ENCODE peak calls at places on chromosomes 11 and 22, in ten cellular contexts. B is heart right ventricle; A is AG04450; I is CD8-positive, alpha-beta T cell; G is RWPE2; T is HFFc6; Z is GM13977; Y is OCI-LY7; J is cardiac fibroblast; Q is A549. H is an unnamed sample.

GRCh38 chr11:119347940-119348339 is 1.4 kb upstream of the MFRP start:
- DNase-seq in B (no peak), A (no peak), I (no peak), G (no peak), T (no peak), Z (no peak), Y (no peak), J (no peak), Q (no peak), H (no peak)

GRCh38 chr22:47233316-47234243 is 471.1 kb downstream of the TBC1D22A start:
- DNase-seq in B (no peak), A (no peak), I (no peak), G (no peak), T (no peak), Z (no peak), Y (no peak), J (no peak), Q (no peak), H (no peak)

GRCh38 chr11:210803-211180 is 3.3 kb downstream of the RIC8A start:
- DNase-seq in B (no peak), A (no peak), I (no peak), G (no peak), T (no peak), Z (no peak), Y (no peak), J (no peak), Q (no peak), H (no peak)

GRCh38 chr11:63573881-63574855 is 11.0 kb upstream of the PLAAT2 start:
- DNase-seq in B (no peak), A (peak), I (no peak), G (no peak), T (peak), Z (no peak), Y (peak), J (peak), Q (no peak), H (peak)

GRCh38 chr11:82975882-82976281 is 74.3 kb downstream of the DDIAS start:
- DNase-seq in B (no peak), A (no peak), I (no peak), G (no peak), T (no peak), Z (no peak), Y (no peak), J (no peak), Q (no peak), H (no peak)

GRCh38 chr11:45280449-45280848 is 5.7 kb downstream of the SYT13 start:
- DNase-seq in B (no peak), A (no peak), I (no peak), G (no peak), T (no peak), Z (no peak), Y (no peak), J (no peak), Q (no peak), H (no peak)

GRCh38 chr11:6452219-6452618 is 11.4 kb upstream of the HPX start:
- DNase-seq in B (no peak), A (no peak), I (no peak), G (no peak), T (no peak), Z (no peak), Y (no peak), J (peak), Q (no peak), H (no peak)

GRCh38 chr11:75780888-75781287 is 12.3 kb downstream of the DGAT2 start:
- DNase-seq in B (no peak), A (no peak), I (no peak), G (no peak), T (no peak), Z (no peak), Y (no peak), J (no peak), Q (no peak), H (no peak)

GRCh38 chr11:16739326-16739875 is 954 bp downstream of the C11orf58 start:
- DNase-seq in B (no peak), A (no peak), I (no peak), G (no peak), T (no peak), Z (no peak), Y (peak), J (peak), Q (peak), H (peak)

GRCh38 chr11:102476812-102477211 is 24.2 kb upstream of the TMEM123 start:
- DNase-seq in B (peak), A (no peak), I (no peak), G (no peak), T (no peak), Z (no peak), Y (peak), J (peak), Q (no peak), H (peak)

GRCh38 chr11:8338138-8338537 is 74.5 kb upstream of the LMO1 start:
- DNase-seq in B (peak), A (no peak), I (no peak), G (no peak), T (peak), Z (peak), Y (peak), J (peak), Q (peak), H (peak)

GRCh38 chr11:73167555-73167954 is 25.4 kb upstream of the FCHSD2 start:
- DNase-seq in B (no peak), A (no peak), I (no peak), G (no peak), T (no peak), Z (no peak), Y (no peak), J (no peak), Q (no peak), H (no peak)

GRCh38 chr22:48444320-48445112 is 1383.2 kb downstream of the BRD1 start:
- DNase-seq in B (no peak), A (no peak), I (no peak), G (no peak), T (no peak), Z (no peak), Y (peak), J (no peak), Q (no peak), H (no peak)

GRCh38 chr22:41976961-41977566 is 7.8 kb downstream of the SEPTIN3 start:
- DNase-seq in B (no peak), A (no peak), I (no peak), G (no peak), T (no peak), Z (no peak), Y (no peak), J (no peak), Q (no peak), H (no peak)

GRCh38 chr11:83523676-83524075 is 237.5 kb upstream of the CCDC90B start:
- DNase-seq in B (no peak), A (no peak), I (no peak), G (no peak), T (no peak), Z (no peak), Y (no peak), J (no peak), Q (no peak), H (no peak)

GRCh38 chr22:29524440-29525191 is 28.9 kb downstream of the THOC5 start:
- DNase-seq in B (no peak), A (no peak), I (no peak), G (no peak), T (peak), Z (peak), Y (peak), J (peak), Q (peak), H (peak)

GRCh38 chr22:20021196-20022181 is 579 bp downstream of the TANGO2 start:
- DNase-seq in B (peak), A (no peak), I (no peak), G (peak), T (peak), Z (no peak), Y (peak), J (peak), Q (no peak), H (peak)

GRCh38 chr11:26522912-26523610 is 49.0 kb downstream of the MUC15 start:
- DNase-seq in B (no peak), A (no peak), I (no peak), G (no peak), T (peak), Z (no peak), Y (peak), J (peak), Q (no peak), H (peak)

GRCh38 chr22:40605676-40606250 is 30.8 kb downstream of the MRTFA start:
- DNase-seq in B (no peak), A (no peak), I (no peak), G (no peak), T (peak), Z (no peak), Y (no peak), J (no peak), Q (no peak), H (no peak)

GRCh38 chr11:125916683-125917337 is 12.5 kb downstream of the DDX25 start:
- DNase-seq in B (no peak), A (no peak), I (no peak), G (no peak), T (no peak), Z (no peak), Y (no peak), J (no peak), Q (no peak), H (no peak)

GRCh38 chr11:113532697-113533424 is 57.7 kb upstream of the DRD2 start:
- DNase-seq in B (peak), A (peak), I (peak), G (no peak), T (peak), Z (peak), Y (peak), J (peak), Q (peak), H (peak)

DNA sequence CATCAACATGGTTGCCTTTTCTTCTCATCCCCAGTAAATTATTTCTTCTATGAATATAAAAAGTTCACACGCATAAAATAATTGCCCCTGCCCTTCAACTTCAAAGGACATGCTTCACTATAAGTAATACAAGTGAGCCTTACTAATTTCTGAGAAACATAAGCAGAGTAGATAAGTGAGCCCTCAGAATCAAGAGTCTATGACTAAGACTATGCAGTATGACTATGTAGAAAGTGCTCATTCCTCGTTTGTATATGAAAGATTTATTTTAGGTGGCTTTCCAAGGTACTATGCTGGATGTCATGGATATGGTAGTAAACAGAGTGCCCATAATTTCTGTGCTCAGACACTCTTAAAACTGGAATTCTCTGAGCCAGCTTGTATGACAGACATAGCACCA is 189.9 kb downstream of the CADM1 start:
- DNase-seq in B (no peak), A (no peak), I (no peak), G (no peak), T (no peak), Z (no peak), Y (no peak), J (no peak), Q (no peak), H (no peak)
- TF ChIP-seq CTCF in B (no peak), A (no peak), I (no peak), G (no peak), T (no peak), Z (no peak), Y (no peak), J (no peak), Q (no peak), H (no peak)

GRCh38 chr22:37894939-37895670 is 11.0 kb upstream of the MICALL1 start:
- DNase-seq in B (no peak), A (no peak), I (no peak), G (no peak), T (no peak), Z (peak), Y (no peak), J (no peak), Q (no peak), H (no peak)

GRCh38 chr22:37897805-37898204 is 8.3 kb upstream of the MICALL1 start:
- DNase-seq in B (no peak), A (no peak), I (no peak), G (no peak), T (no peak), Z (no peak), Y (no peak), J (no peak), Q (no peak), H (no peak)

GRCh38 chr22:37896939-37897338 is 9.2 kb upstream of the MICALL1 start:
- DNase-seq in B (no peak), A (no peak), I (no peak), G (no peak), T (no peak), Z (no peak), Y (no peak), J (no peak), Q (no peak), H (no peak)

GRCh38 chr22:37896181-37896592 is 9.9 kb upstream of the MICALL1 start:
- DNase-seq in B (no peak), A (no peak), I (no peak), G (no peak), T (no peak), Z (peak), Y (peak), J (peak), Q (no peak), H (peak)

DNA sequence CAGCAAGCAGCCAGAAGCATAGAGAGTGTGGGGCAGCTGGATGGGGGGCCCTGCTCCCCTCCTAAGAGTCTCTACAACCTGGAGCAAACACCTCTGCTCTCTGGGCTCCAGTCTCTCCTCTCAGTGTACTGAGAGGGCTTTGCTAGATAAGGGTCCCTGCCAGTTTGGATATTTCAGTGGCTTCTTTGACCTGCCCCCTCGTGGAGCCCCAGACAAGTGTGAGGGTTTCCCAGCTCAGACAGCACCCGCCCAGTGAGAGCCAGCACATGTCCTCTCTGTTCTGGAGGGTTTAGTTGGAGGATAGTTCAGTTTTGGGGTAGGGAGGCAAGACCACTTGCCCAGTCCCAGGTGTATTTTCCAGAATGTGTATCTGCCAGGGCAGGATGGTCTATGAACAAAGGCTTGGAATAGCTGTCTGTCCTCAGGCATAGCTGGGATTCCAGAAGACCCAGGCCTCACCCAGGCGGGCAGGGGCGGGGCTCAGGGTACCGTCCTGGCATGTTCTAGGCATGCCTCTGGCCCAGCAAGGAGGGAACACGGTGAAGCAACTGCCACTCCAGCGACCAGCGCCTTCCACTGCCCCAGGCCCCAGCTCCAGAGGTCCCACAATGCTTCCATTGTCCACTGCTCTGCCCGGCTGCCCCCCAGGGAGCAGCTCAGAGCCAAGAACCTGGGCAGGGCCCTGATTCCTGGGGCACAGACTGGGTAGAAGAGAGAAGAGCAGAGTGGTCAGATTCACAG is 7.5 kb upstream of the MICALL1 start:
- DNase-seq in B (no peak), A (no peak), I (no peak), G (peak), T (no peak), Z (no peak), Y (no peak), J (peak), Q (no peak), H (peak)
- TF ChIP-seq CTCF in B (no peak), A (no peak), I (no peak), G (no peak), T (no peak), Z (no peak), Y (no peak), J (no peak), Q (no peak), H (no peak)

GRCh38 chr11:33742249-33742851 is 6.1 kb upstream of the CD59 start:
- DNase-seq in B (no peak), A (no peak), I (no peak), G (no peak), T (no peak), Z (no peak), Y (peak), J (peak), Q (no peak), H (peak)
- TF ChIP-seq CTCF in B (peak), A (peak), I (peak), G (peak), T (peak), Z (peak), Y (peak), J (peak), Q (peak), H (peak)

DNA sequence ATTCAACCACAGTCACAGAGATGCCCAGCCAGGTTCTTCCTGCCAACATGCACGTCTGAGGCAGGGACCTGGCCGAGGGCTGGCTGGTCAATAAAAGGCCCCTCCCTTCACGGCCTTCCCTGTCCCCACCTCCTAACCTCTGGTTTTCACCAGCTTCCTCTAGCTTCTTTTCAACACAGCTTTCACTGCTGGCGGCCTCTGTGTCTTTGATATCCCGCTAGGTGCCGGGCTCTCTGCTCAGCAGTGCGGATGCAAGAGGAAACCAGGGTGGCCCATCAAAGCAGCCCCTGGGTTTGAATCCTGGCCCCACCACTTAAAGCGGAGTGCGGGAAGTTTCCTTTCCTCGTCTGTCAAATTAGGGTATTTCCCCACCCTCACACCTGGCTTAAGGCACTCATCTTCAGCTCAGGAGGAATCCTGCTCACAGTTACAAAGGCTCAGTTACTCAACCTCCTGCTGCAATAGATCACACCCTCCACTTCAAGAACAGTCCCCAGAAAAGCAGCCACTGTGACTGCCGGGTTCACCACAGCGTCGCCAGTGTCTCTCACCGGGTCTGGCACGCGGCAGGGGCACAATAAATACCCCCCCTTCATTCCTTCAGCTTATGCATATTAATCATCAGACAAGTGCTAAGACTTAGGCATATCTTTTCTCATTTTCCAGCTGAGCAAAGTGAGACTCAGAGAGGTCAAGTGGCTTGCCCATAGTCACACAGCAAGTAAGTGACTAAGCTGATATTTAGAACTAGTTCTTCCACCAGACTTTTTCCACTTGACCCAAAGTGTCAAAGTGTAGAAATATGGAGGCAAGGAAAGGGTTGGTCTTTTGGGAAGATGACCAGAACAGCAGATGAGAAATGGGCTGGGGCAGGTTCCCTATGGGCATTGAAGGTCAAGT is 45.7 kb downstream of the TXN2 start:
- DNase-seq in B (no peak), A (no peak), I (peak), G (no peak), T (no peak), Z (peak), Y (no peak), J (no peak), Q (no peak), H (no peak)
- TF ChIP-seq CTCF in B (no peak), A (no peak), I (no peak), G (no peak), T (no peak), Z (no peak), Y (no peak), J (no peak), Q (no peak), H (no peak)

GRCh38 chr11:22472306-22472705 is 134.1 kb downstream of the SLC17A6 start:
- DNase-seq in B (no peak), A (no peak), I (no peak), G (no peak), T (no peak), Z (no peak), Y (no peak), J (no peak), Q (no peak), H (peak)
- TF ChIP-seq CTCF in B (no peak), A (peak), I (no peak), G (no peak), T (no peak), Z (no peak), Y (no peak), J (peak), Q (no peak), H (no peak)

DNA sequence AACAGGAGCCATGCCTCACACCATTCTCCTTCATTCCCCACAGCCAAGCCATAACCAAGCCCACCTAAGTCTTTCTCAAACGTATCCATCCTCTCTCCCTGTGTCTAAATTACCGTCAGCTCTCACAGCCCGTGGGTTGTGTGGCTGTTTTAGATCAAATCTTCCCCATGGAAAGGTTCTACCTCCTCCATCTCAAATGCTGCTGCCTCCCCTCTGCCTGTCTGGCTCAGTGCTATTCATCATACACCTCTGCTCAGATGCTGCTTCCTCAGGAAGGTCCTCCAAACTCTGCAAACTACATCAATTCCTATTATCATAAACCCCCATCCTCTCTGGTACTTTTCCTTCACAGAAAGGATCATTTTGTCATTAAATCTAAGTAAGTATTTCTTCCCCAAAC is 15.1 kb downstream of the NFRKB start:
- DNase-seq in B (no peak), A (no peak), I (no peak), G (no peak), T (no peak), Z (no peak), Y (no peak), J (no peak), Q (no peak), H (no peak)
- TF ChIP-seq CTCF in B (no peak), A (no peak), I (no peak), G (no peak), T (no peak), Z (no peak), Y (no peak), J (no peak), Q (no peak), H (no peak)

GRCh38 chr11:67482736-67483497 is at the start of gene AIP:
- DNase-seq in B (peak), A (peak), I (peak), G (peak), T (peak), Z (peak), Y (peak), J (peak), Q (peak), H (peak)
- TF ChIP-seq CTCF in B (no peak), A (peak), I (no peak), G (no peak), T (peak), Z (peak), Y (no peak), J (peak), Q (no peak), H (peak)

GRCh38 chr11:134592391-134592990 is 180.4 kb upstream of the B3GAT1 start:
- DNase-seq in B (no peak), A (no peak), I (no peak), G (no peak), T (no peak), Z (no peak), Y (peak), J (no peak), Q (no peak), H (peak)

GRCh38 chr11:134599180-134599810 is 187.3 kb upstream of the B3GAT1 start:
- DNase-seq in B (no peak), A (no peak), I (no peak), G (no peak), T (no peak), Z (no peak), Y (no peak), J (no peak), Q (no peak), H (no peak)

GRCh38 chr11:134596404-134596803 is 184.4 kb upstream of the B3GAT1 start:
- DNase-seq in B (no peak), A (no peak), I (no peak), G (no peak), T (no peak), Z (no peak), Y (no peak), J (no peak), Q (no peak), H (no peak)

GRCh38 chr11:134598368-134598767 is 186.3 kb upstream of the B3GAT1 start:
- DNase-seq in B (no peak), A (no peak), I (no peak), G (no peak), T (no peak), Z (no peak), Y (no peak), J (no peak), Q (no peak), H (no peak)

DNA sequence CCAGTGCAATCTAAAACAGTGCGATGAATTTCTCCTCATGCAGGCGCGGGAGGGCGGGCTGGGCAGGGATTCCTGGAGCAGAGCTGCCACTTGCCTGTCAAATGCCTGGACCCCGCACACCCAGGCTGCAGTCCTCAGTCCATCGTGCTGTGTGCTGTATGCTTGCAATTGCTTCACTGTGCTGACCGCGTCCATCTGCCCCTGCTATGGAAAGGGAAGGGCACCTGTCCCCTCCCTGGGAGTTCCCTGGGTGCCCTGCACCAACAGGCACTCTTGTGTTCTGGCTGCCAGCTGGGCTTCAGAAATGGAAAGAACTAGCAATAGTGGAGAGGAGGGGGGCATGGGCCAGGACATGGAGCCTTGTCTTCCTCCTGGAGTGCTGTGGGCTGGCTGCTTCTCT is 185.4 kb upstream of the B3GAT1 start:
- DNase-seq in B (no peak), A (no peak), I (no peak), G (no peak), T (no peak), Z (no peak), Y (no peak), J (no peak), Q (no peak), H (no peak)
- TF ChIP-seq CTCF in B (no peak), A (no peak), I (no peak), G (no peak), T (no peak), Z (no peak), Y (no peak), J (no peak), Q (no peak), H (no peak)